ENCODE peak calls at places on chromosomes 16 and 17, in five cellular contexts. G is lower lobe of right lung, M is Peyer's patch, I is cardiac muscle cell, Q is breast epithelium. N is an unnamed sample.

GRCh38 chr16:67514382-67514828 is 14.2 kb upstream of the RIPOR1 start:
- DNase-seq in G (peak; percentile 88), M (peak; percentile 93), I (peak; percentile 87), Q (peak; percentile 67), N (peak; percentile 69)

GRCh38 chr16:49592507-49593422 is 219.2 kb downstream of the C16orf78 start:
- DNase-seq in G (no peak), M (peak; percentile 27), I (peak; percentile 44), Q (no peak), N (no peak)

GRCh38 chr16:85570735-85571562 is 42.2 kb upstream of the GSE1 start:
- DNase-seq in G (peak; percentile 85), M (peak; percentile 72), I (no peak), Q (no peak), N (peak; percentile 75)

GRCh38 chr17:65987988-65988387 is 203.9 kb downstream of the CEP112 start:
- DNase-seq in G (no peak), M (no peak), I (peak; percentile 11), Q (no peak), N (no peak)

GRCh38 chr17:59643159-59643857 is 23.6 kb downstream of the CLTC start:
- DNase-seq in G (no peak), M (no peak), I (no peak), Q (no peak), N (no peak)

GRCh38 chr17:63561819-63562218 is 11.5 kb downstream of the DCAF7 start:
- DNase-seq in G (no peak), M (no peak), I (no peak), Q (no peak), N (no peak)

GRCh38 chr17:49925916-49926315 is 43.1 kb upstream of the DLX4 start:
- DNase-seq in G (no peak), M (no peak), I (no peak), Q (no peak), N (no peak)

GRCh38 chr17:39599665-39600468 is 7.9 kb downstream of the NEUROD2 start:
- DNase-seq in G (no peak), M (no peak), I (no peak), Q (no peak), N (no peak)

GRCh38 chr16:58329147-58329546 is 34.3 kb upstream of the PRSS54 start:
- DNase-seq in G (no peak), M (no peak), I (no peak), Q (no peak), N (no peak)

GRCh38 chr17:73625975-73626706 is 18.1 kb downstream of the SDK2 start:
- DNase-seq in G (no peak), M (no peak), I (peak; percentile 76), Q (peak; percentile 91), N (no peak)

GRCh38 chr17:5272313-5272712 is 9.8 kb upstream of the RABEP1 start:
- DNase-seq in G (no peak), M (no peak), I (no peak), Q (no peak), N (no peak)

GRCh38 chr17:79520893-79521210 is 90.0 kb downstream of the RBFOX3 start:
- DNase-seq in G (no peak), M (no peak), I (no peak), Q (no peak), N (no peak)

GRCh38 chr17:32487460-32488176 is 825 bp downstream of the CDK5R1 start:
- DNase-seq in G (peak; percentile 45), M (peak; percentile 63), I (peak; percentile 60), Q (no peak), N (peak; percentile 62)

GRCh38 chr17:56109811-56110210 is 43.5 kb upstream of the ANKFN1 start:
- DNase-seq in G (no peak), M (no peak), I (no peak), Q (no peak), N (no peak)

GRCh38 chr16:27430923-27431484 is 29.0 kb downstream of the IL21R start:
- DNase-seq in G (no peak), M (no peak), I (no peak), Q (no peak), N (peak; percentile 76)

GRCh38 chr17:28500712-28501379 is 5.3 kb upstream of the FOXN1 start:
- DNase-seq in G (peak; percentile 28), M (no peak), I (no peak), Q (no peak), N (peak; percentile 84)

GRCh38 chr16:14187517-14188338 is 116.6 kb downstream of the MRTFB start:
- DNase-seq in G (no peak), M (no peak), I (no peak), Q (no peak), N (no peak)

GRCh38 chr16:84652565-84652964 is 4.3 kb downstream of the KLHL36 start:
- DNase-seq in G (no peak), M (no peak), I (no peak), Q (no peak), N (no peak)

GRCh38 chr16:83520596-83520995 is 287.2 kb upstream of the HSBP1 start:
- DNase-seq in G (no peak), M (no peak), I (no peak), Q (no peak), N (no peak)

GRCh38 chr17:67585077-67585602 is 132.6 kb upstream of the NOL11 start:
- DNase-seq in G (no peak), M (no peak), I (no peak), Q (no peak), N (no peak)

GRCh38 chr17:10879110-10879509 is 41.2 kb upstream of the PIRT start:
- DNase-seq in G (no peak), M (no peak), I (peak; percentile 61), Q (no peak), N (no peak)

GRCh38 chr17:78573955-78574354 is 3.2 kb downstream of the DNAH17 start:
- DNase-seq in G (no peak), M (no peak), I (no peak), Q (no peak), N (no peak)

GRCh38 chr16:87100306-87101058 is 216.7 kb downstream of the C16orf95 start:
- DNase-seq in G (no peak), M (no peak), I (no peak), Q (no peak), N (no peak)

GRCh38 chr17:64084940-64085649 is 44.8 kb downstream of the ERN1 start:
- DNase-seq in G (no peak), M (no peak), I (no peak), Q (no peak), N (no peak)

DNA sequence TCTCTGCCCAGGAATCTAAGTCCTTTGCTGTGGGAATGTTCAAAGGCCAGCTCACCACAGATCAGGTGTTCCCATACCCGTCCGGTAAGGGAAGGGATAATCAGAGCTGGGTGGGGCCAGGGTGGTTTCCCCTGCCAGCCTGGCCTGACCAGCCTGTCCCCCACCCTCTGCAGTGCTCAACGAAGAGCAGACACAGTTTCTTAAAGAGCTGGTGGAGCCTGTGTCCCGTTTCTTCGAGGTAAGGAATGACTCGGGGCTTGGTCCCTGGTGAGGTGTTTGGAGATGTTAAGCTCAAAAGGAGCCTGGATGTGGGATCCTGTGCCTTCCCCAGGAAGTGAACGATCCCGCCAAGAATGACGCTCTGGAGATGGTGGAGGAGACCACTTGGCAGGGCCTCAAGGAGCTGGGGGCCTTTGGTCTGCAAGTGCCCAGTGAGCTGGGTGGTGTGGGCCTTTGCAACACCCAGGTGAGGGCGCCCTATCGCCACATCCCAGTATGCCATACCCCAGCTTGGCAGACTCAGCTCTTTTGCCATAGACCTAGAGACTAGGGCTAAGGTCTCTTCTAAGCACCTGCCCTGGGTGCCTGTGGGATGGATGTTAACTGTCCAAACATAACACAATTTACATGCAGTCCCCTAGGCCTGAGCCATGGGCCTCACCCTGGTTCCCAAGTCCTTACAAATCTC is 999 bp downstream of the ACADVL start:
- DNase-seq in G (peak; percentile 76), M (peak; percentile 57), I (peak; percentile 37), Q (peak; percentile 74), N (peak; percentile 47)
- TF ChIP-seq CTCF in G (peak; percentile 48), M (peak; percentile 41), I (peak; percentile 50), Q (no peak), N (peak; percentile 68)

GRCh38 chr17:15382866-15383265 is 41.5 kb upstream of the TEKT3 start:
- DNase-seq in G (no peak), M (no peak), I (no peak), Q (no peak), N (no peak)

GRCh38 chr17:15381707-15382106 is 40.3 kb upstream of the TEKT3 start:
- DNase-seq in G (no peak), M (no peak), I (no peak), Q (no peak), N (no peak)

GRCh38 chr17:15386083-15386482 is 44.7 kb upstream of the TEKT3 start:
- DNase-seq in G (no peak), M (no peak), I (no peak), Q (no peak), N (no peak)

GRCh38 chr17:15385305-15385704 is 43.9 kb upstream of the TEKT3 start:
- DNase-seq in G (no peak), M (no peak), I (no peak), Q (no peak), N (no peak)

DNA sequence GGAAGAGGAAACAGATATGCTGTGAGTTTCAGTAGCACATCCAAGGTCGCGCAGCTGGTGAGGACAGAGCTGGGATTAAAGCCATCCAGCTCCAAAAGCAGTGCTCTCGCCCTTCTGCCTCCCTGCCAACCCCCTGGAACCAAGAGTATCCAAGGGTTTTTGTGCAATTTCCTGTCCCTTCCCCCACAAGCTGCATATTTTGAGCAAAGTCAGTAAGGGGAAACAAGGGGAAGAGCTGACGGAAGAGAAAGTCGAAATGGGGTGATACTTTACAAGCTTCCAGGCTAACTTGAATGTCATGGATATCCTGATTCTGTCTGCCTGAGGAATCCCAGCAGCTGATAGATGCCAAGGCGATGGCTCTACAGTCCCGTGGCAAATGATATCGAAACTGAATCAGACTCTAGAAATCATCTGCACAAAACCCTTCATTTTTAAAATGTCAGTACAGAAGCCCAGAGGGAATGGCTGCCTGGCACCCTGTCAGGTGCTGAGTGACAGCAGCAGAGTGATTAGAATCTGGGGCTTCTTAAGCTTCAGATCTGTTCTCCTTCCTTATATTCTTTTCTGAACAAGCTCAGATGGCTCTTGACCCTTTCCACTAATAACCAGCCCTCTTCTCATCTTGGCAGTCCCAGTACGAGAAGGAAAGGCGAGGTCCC is 42.9 kb upstream of the TEKT3 start:
- DNase-seq in G (no peak), M (no peak), I (no peak), Q (no peak), N (no peak)
- H3K4me3 ChIP-seq in G (peak overlapping the region; percentile 24), M (peak overlapping the region; percentile 7), I (no peak overlapping the region), Q (peak overlapping the region; percentile 36), N (no peak overlapping the region)

DNA sequence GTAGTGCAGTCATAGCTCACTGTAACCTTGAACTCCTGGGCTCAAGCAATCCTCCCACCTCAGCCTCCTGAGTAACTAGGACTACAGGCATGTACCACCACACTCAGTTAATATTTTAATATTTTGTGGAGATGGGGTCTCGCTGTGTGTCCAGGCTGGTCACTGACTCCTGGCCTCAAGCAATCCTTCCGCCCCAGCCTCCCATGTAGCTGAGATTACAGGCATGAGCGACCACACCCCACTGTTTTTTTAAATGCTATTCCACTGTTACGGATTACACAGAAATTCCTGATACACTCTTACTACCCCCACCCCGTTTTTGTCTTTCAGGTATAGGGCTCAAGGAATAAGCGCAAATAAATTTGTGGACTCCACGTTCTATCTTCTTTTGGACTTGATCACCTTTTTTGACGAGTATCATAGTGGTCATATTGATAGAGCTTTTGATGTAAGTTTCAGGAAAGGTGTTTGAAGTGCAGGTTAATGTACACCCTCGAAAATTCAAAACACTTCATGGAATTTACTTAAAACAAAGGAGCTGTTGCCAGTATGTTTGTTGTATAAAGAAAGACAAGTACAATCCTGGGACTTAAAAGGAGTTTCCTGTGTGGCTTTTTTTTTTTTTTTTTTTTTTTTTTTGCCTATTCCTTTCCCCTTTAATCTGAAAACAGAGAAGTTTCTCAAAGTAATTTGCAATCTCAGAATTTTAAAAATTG is 26.2 kb upstream of the SLC12A3 start:
- DNase-seq in G (no peak), M (no peak), I (no peak), Q (no peak), N (no peak)
- H3K36me3 ChIP-seq in G (peaks cover 82% of the 10 kb centered on the region), M (no peaks in the 10 kb centered on the region), I (peaks cover 33% of the 10 kb centered on the region), Q (no peaks in the 10 kb centered on the region), N (peaks cover 18% of the 10 kb centered on the region)

GRCh38 chr16:19115148-19116021 is 1.6 kb downstream of the ITPRIPL2 start:
- DNase-seq in G (no peak), M (no peak), I (no peak), Q (no peak), N (no peak)
- TF ChIP-seq CTCF in G (peak; percentile 26), M (no peak), I (peak; percentile 54), Q (no peak), N (no peak)